ENCODE peak calls at places on chromosomes 12 and 14, in five cellular contexts. B is fibroblast of mammary gland; C is cardiac muscle cell; T is GM04503; E is activated CD8-positive, alpha-beta memory T cell treated with anti-CD3 and anti-CD28 coated beads for 1 hour. J is an unnamed sample.

GRCh38 chr14:45972416-45972815 is 679.2 kb downstream of the RPL10L start:
- DNase-seq in E (no peak), T (no peak), C (no peak), B (no peak), J (no peak)

GRCh38 chr14:54175298-54175942 is 218.8 kb upstream of the BMP4 start:
- DNase-seq in C (peak), E (no peak), B (peak), T (no peak), J (no peak)

GRCh38 chr14:82642425-82642824 is 1108.8 kb upstream of the SEL1L start:
- DNase-seq in B (peak), T (no peak), E (no peak), C (peak), J (no peak)

GRCh38 chr14:74976264-74977113 is 21.1 kb upstream of the PGF start:
- DNase-seq in B (no peak), C (no peak), E (no peak), T (no peak), J (no peak)

GRCh38 chr12:91920276-91920675 is 225.4 kb downstream of the BTG1 start:
- DNase-seq in B (peak), C (no peak), E (no peak), T (no peak), J (no peak)

GRCh38 chr14:65879218-65880009 is 466.9 kb downstream of the FUT8 start:
- DNase-seq in T (no peak), E (no peak), B (peak), C (no peak), J (no peak)

GRCh38 chr12:6116481-6117021 is 7.9 kb downstream of the VWF start:
- DNase-seq in T (no peak), C (no peak), E (no peak), B (no peak), J (no peak)

GRCh38 chr12:117498880-117499279 is 137.5 kb upstream of the NOS1 start:
- DNase-seq in B (no peak), C (no peak), T (no peak), E (no peak), J (no peak)

GRCh38 chr14:103213331-103213730 is 90.1 kb downstream of the TNFAIP2 start:
- DNase-seq in C (no peak), B (no peak), T (no peak), E (no peak), J (no peak)

GRCh38 chr12:78036889-78037288 is 206.2 kb downstream of the NAV3 start:
- DNase-seq in C (no peak), E (no peak), B (no peak), T (no peak), J (no peak)

GRCh38 chr12:53324113-53324778 is 2.8 kb upstream of the AAAS start:
- DNase-seq in E (no peak), C (peak), B (no peak), T (no peak), J (peak)

GRCh38 chr12:79844693-79845092 is 90.2 kb downstream of the PPP1R12A start:
- DNase-seq in C (no peak), E (no peak), B (peak), T (peak), J (no peak)

GRCh38 chr12:41743835-41744234 is 400.8 kb downstream of the GXYLT1 start:
- DNase-seq in C (no peak), E (no peak), T (no peak), B (peak), J (no peak)

GRCh38 chr14:73289729-73290128 is 52.4 kb downstream of the PAPLN start:
- DNase-seq in T (no peak), E (no peak), C (no peak), B (peak), J (no peak)

GRCh38 chr14:100640481-100641273 is 53.5 kb upstream of the BEGAIN start:
- DNase-seq in E (peak), C (no peak), B (no peak), T (no peak), J (peak)

GRCh38 chr12:105986779-105987686 is 151.7 kb downstream of the NUAK1 start:
- DNase-seq in C (no peak), E (no peak), T (peak), B (peak), J (no peak)

GRCh38 chr12:113772505-113773030 is 193.6 kb downstream of the RBM19 start:
- DNase-seq in B (no peak), T (no peak), E (no peak), C (no peak), J (no peak)

GRCh38 chr12:66503746-66504145 is 175.1 kb downstream of the GRIP1 start:
- DNase-seq in T (no peak), B (no peak), C (no peak), E (no peak), J (no peak)

GRCh38 chr14:30748343-30748742 is 126.0 kb upstream of the COCH start:
- DNase-seq in E (no peak), C (no peak), B (no peak), T (no peak), J (no peak)

GRCh38 chr12:50401383-50402155 is 884 bp downstream of the LARP4 start:
- DNase-seq in C (peak), T (no peak), B (peak), E (no peak), J (no peak)

GRCh38 chr14:55170526-55170925 is 20.9 kb downstream of the DLGAP5 start:
- DNase-seq in T (no peak), C (no peak), B (no peak), E (no peak), J (no peak)

GRCh38 chr12:49895773-49896172 is 7.9 kb downstream of the FAIM2 start:
- DNase-seq in T (no peak), C (no peak), E (no peak), B (no peak), J (no peak)

GRCh38 chr12:101969-102878 is 35.7 kb downstream of the IQSEC3 start:
- DNase-seq in B (no peak), E (no peak), C (no peak), T (no peak), J (no peak)

GRCh38 chr12:1579626-1580025 is 14.8 kb downstream of the FBXL14 start:
- DNase-seq in B (no peak), C (no peak), E (no peak), T (no peak), J (no peak)

GRCh38 chr14:72350215-72350614 is 418.0 kb downstream of the RGS6 start:
- DNase-seq in E (no peak), T (no peak), B (no peak), C (no peak), J (no peak)

GRCh38 chr14:24465369-24465768 is 22.8 kb upstream of the SDR39U1 start:
- DNase-seq in E (no peak), B (no peak), T (no peak), C (no peak), J (no peak)

GRCh38 chr12:23964812-23965211 is 15.3 kb upstream of the SOX5 start:
- DNase-seq in B (no peak), C (no peak), T (no peak), E (no peak), J (no peak)

GRCh38 chr14:102949062-102949800 is 26.8 kb downstream of the AMN start:
- DNase-seq in T (peak), E (no peak), C (no peak), B (no peak), J (no peak)

GRCh38 chr14:101772770-101773169 is 11.3 kb downstream of the PPP2R5C start:
- DNase-seq in C (no peak), B (no peak), E (no peak), T (no peak), J (no peak)

GRCh38 chr14:35576260-35576659 is 42.3 kb downstream of the INSM2 start:
- DNase-seq in C (peak), T (no peak), E (no peak), B (peak), J (no peak)

GRCh38 chr12:123389560-123390351 is 5.8 kb downstream of the KMT5A start:
- DNase-seq in T (no peak), E (no peak), B (no peak), C (peak), J (no peak)

GRCh38 chr14:36967892-36968555 is 204.4 kb downstream of the SLC25A21 start:
- DNase-seq in C (no peak), B (no peak), T (no peak), E (no peak), J (no peak)

GRCh38 chr12:52248541-52249035 is 15.5 kb downstream of the KRT7 start:
- DNase-seq in E (no peak), B (no peak), C (no peak), T (no peak), J (no peak)

GRCh38 chr12:128572311-128572810 is 251.4 kb downstream of the SLC15A4 start:
- DNase-seq in B (no peak), C (no peak), T (no peak), E (no peak), J (no peak)

GRCh38 chr12:48001426-48002178 is 2.7 kb downstream of the COL2A1 start:
- DNase-seq in T (no peak), E (no peak), B (peak), C (peak), J (no peak)

GRCh38 chr14:55715889-55716288 is 135.9 kb downstream of the KTN1 start:
- DNase-seq in E (no peak), B (peak), C (no peak), T (peak), J (no peak)

J was measured in stimulated activated CD8-positive, alpha-beta memory T cell treated with anti-CD3 and anti-CD28 coated beads, Interleukin-7, amount 100 ng/mL, for 1 hour.